ENCODE peak calls at places on chromosome 4, in six cellular contexts. Q is substantia nigra; U is HCT116; C is left ventricle myocardium inferior; N is CD4-positive, alpha-beta T cell; O is K562. L is an unnamed sample.
A peak's percentile ranks its signal among the peaks of the same experiment; 100 is the strongest.

GRCh38 chr4:145380123-145380522 is 101.5 kb upstream of the SMAD1 start:
- DNase-seq in Q (no peak), U (no peak), C (no peak), N (no peak), O (no peak), L (no peak)

GRCh38 chr4:149161247-149161646 is 654.4 kb downstream of the IQCM start:
- DNase-seq in Q (no peak), U (no peak), C (no peak), N (no peak), O (no peak), L (no peak)

GRCh38 chr4:169899295-169899694 is 126.9 kb downstream of the MFAP3L start:
- DNase-seq in Q (no peak), U (peak; percentile 78), C (no peak), N (no peak), O (no peak), L (no peak)

GRCh38 chr4:153248641-153249198 is 44.5 kb downstream of the TRIM2 start:
- DNase-seq in Q (no peak), U (no peak), C (no peak), N (no peak), O (no peak), L (no peak)

GRCh38 chr4:125187621-125188176 is 127.1 kb upstream of the FAT4 start:
- DNase-seq in Q (no peak), U (no peak), C (peak; percentile 19), N (no peak), O (no peak), L (no peak)

GRCh38 chr4:15232725-15233597 is 194.9 kb upstream of the C1QTNF7 start:
- DNase-seq in Q (peak; percentile 20), U (no peak), C (no peak), N (no peak), O (no peak), L (no peak)

GRCh38 chr4:140813804-140814203 is 57.6 kb upstream of the TBC1D9 start:
- DNase-seq in Q (no peak), U (no peak), C (no peak), N (no peak), O (no peak), L (no peak)

GRCh38 chr4:57614533-57614932 is 504.3 kb upstream of the IGFBP7 start:
- DNase-seq in Q (no peak), U (no peak), C (no peak), N (no peak), O (no peak), L (no peak)

GRCh38 chr4:10184501-10184938 is 67.9 kb upstream of the WDR1 start:
- DNase-seq in Q (no peak), U (no peak), C (no peak), N (no peak), O (peak; percentile 28), L (no peak)

GRCh38 chr4:152577708-152578421 is 42.0 kb upstream of the FBXW7 start:
- DNase-seq in Q (no peak), U (no peak), C (no peak), N (no peak), O (no peak), L (peak; percentile 52)

GRCh38 chr4:45795165-45795564 is 328.7 kb downstream of the GABRG1 start:
- DNase-seq in Q (no peak), U (no peak), C (no peak), N (no peak), O (no peak), L (no peak)

GRCh38 chr4:2607822-2608221 is 71.4 kb downstream of the FAM193A start:
- DNase-seq in Q (no peak), U (no peak), C (no peak), N (no peak), O (no peak), L (no peak)

GRCh38 chr4:24405926-24406325 is 178.4 kb downstream of the DHX15 start:
- DNase-seq in Q (no peak), U (no peak), C (no peak), N (no peak), O (no peak), L (no peak)

GRCh38 chr4:173264960-173265281 is 69.2 kb downstream of the HMGB2 start:
- DNase-seq in Q (no peak), U (no peak), C (no peak), N (no peak), O (no peak), L (no peak)

GRCh38 chr4:155629183-155629825 is 37.3 kb upstream of the GUCY1A1 start:
- DNase-seq in Q (no peak), U (no peak), C (no peak), N (no peak), O (no peak), L (no peak)

GRCh38 chr4:151806511-151806927 is 45.7 kb upstream of the GATB start:
- DNase-seq in Q (no peak), U (no peak), C (no peak), N (no peak), O (no peak), L (no peak)

GRCh38 chr4:24089831-24090531 is 200.1 kb upstream of the PPARGC1A start:
- DNase-seq in Q (no peak), U (no peak), C (no peak), N (no peak), O (no peak), L (no peak)

GRCh38 chr4:140252742-140253555 is 99.0 kb upstream of the MAML3 start:
- DNase-seq in Q (peak; percentile 76), U (peak; percentile 43), C (peak; percentile 77), N (peak; percentile 60), O (peak; percentile 73), L (peak; percentile 52)

GRCh38 chr4:23782778-23783455 is 106.9 kb downstream of the PPARGC1A start:
- DNase-seq in Q (no peak), U (no peak), C (no peak), N (no peak), O (no peak), L (no peak)

GRCh38 chr4:38529189-38530115 is 134.5 kb upstream of the KLF3 start:
- DNase-seq in Q (no peak), U (no peak), C (peak; percentile 20), N (peak; percentile 41), O (peak; percentile 91), L (peak; percentile 61)

GRCh38 chr4:126794363-126794762 is 838.4 kb upstream of the INTU start:
- DNase-seq in Q (no peak), U (no peak), C (no peak), N (no peak), O (no peak), L (no peak)

GRCh38 chr4:56787380-56787779 is 34.1 kb downstream of the SPINK2 start:
- DNase-seq in Q (no peak), U (no peak), C (no peak), N (no peak), O (no peak), L (no peak)

GRCh38 chr4:37794046-37794445 is 32.4 kb upstream of the PGM2 start:
- DNase-seq in Q (no peak), U (no peak), C (no peak), N (no peak), O (no peak), L (no peak)

GRCh38 chr4:58749206-58749605 is 1639.0 kb upstream of the IGFBP7 start:
- DNase-seq in Q (no peak), U (no peak), C (no peak), N (no peak), O (no peak), L (no peak)

GRCh38 chr4:1266881-1267763 is 18.2 kb upstream of the CTBP1 start:
- DNase-seq in Q (no peak), U (no peak), C (no peak), N (no peak), O (no peak), L (no peak)

GRCh38 chr4:21126113-21126512 is 425.9 kb downstream of the PACRGL start:
- DNase-seq in Q (no peak), U (no peak), C (no peak), N (no peak), O (no peak), L (no peak)

GRCh38 chr4:168710353-168710946 is 213.6 kb downstream of the PALLD start:
- DNase-seq in Q (peak; percentile 0), U (peak; percentile 29), C (no peak), N (no peak), O (no peak), L (no peak)

GRCh38 chr4:87049508-87049907 is 114.7 kb downstream of the AFF1 start:
- DNase-seq in Q (peak; percentile 12), U (no peak), C (no peak), N (no peak), O (no peak), L (no peak)

GRCh38 chr4:83109480-83110221 is 4.9 kb downstream of the PLAC8 start:
- DNase-seq in Q (peak; percentile 21), U (no peak), C (peak; percentile 26), N (peak; percentile 37), O (no peak), L (peak; percentile 11)

GRCh38 chr4:152572417-152573086 is 36.7 kb upstream of the FBXW7 start:
- DNase-seq in Q (no peak), U (no peak), C (no peak), N (no peak), O (no peak), L (no peak)

GRCh38 chr4:147117400-147117799 is 171.7 kb upstream of the TTC29 start:
- DNase-seq in Q (no peak), U (no peak), C (no peak), N (no peak), O (no peak), L (no peak)

GRCh38 chr4:119517361-119518229 is 111.0 kb downstream of the PDE5A start:
- DNase-seq in Q (no peak), U (no peak), C (no peak), N (no peak), O (no peak), L (no peak)
- H3K27ac ChIP-seq in Q (no peak overlapping the region), U (no peak overlapping the region), C (peak overlapping the region; percentile 68), N (no peak overlapping the region), O (no peak overlapping the region), L (no peak overlapping the region)

DNA sequence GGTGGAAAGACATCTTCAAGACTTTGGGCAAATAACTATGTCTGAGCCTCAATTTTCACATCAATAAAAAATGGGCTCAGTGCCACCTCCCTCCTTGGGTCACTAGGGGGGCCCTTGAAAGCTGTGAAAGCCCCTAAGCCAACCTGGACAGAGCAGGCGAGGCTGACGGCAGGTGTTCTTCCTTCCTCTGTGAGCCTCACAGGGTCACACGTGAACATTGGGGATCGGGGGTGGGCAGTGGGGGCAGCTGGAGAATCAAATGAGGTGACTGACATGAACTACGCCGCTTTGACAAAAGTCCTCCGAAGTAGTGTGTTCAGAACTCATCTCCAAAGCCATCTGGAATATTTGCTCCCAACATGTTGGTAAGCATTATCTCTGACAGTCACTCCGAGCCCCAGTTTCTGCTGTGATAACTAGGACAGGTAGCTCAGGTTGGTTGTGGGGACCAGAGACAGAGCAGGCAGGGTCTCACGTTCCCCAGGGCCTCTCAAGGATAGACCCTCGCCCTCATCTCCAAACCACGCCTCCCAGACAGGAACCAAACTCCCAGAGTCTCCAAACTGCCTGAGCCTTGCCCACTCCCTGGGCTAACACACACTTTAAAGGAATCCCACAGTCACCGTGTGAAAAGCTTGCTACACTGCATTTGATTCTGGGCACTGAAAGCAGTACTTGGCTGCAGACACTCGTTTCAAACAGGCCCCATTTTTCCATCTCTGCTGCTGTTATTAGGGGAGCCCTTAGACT is 825 bp upstream of the WFS1 start:
- DNase-seq in Q (no peak), U (no peak), C (no peak), N (no peak), O (no peak), L (peak; percentile 50)
- H3K27ac ChIP-seq in Q (peak overlapping the region; percentile 69), U (no peak overlapping the region), C (peak overlapping the region; percentile 92), N (no peak overlapping the region), O (no peak overlapping the region), L (peak overlapping the region; percentile 55)

GRCh38 chr4:19879330-19879729 is 372.4 kb upstream of the SLIT2 start:
- DNase-seq in Q (no peak), U (no peak), C (no peak), N (no peak), O (no peak), L (no peak)
- H3K27ac ChIP-seq in Q (no peak overlapping the region), U (no peak overlapping the region), C (no peak overlapping the region), N (no peak overlapping the region), O (no peak overlapping the region), L (no peak overlapping the region)

GRCh38 chr4:117577686-117578085 is 456.6 kb upstream of the NDST3 start:
- DNase-seq in Q (no peak), U (no peak), C (no peak), N (no peak), O (no peak), L (no peak)
- H3K27ac ChIP-seq in Q (no peak overlapping the region), U (no peak overlapping the region), C (no peak overlapping the region), N (no peak overlapping the region), O (no peak overlapping the region), L (no peak overlapping the region)

L was measured in OCI-LY7.